ENCODE peak calls at places on chromosomes 4 and X, in nine cellular contexts. R is esophagus muscularis mucosa; W is CD8-positive, alpha-beta memory T cell; O is brain microvascular endothelial cell; X is effector memory CD8-positive, alpha-beta T cell; Y is neural progenitor cell; K is HEK293T; P is stimulated activated CD4-positive, alpha-beta T cell treated with anti-CD3 and anti-CD28 coated beads, Interleukin-4, amount 100 ng/mL, for 4 hours; U is stimulated activated CD8-positive, alpha-beta memory T cell treated with anti-CD3 and anti-CD28 coated beads, Interleukin-4, amount 100 ng/mL, for 1 hour. N is an unnamed sample.

GRCh38 chr4:158860856-158861255 is 92.0 kb downstream of the FNIP2 start:
- DNase-seq in P (no peak), K (no peak), O (no peak), W (no peak), X (no peak), U (no peak), Y (no peak), R (no peak), N (no peak)

GRCh38 chr4:66095065-66095464 is 424.8 kb upstream of the EPHA5 start:
- DNase-seq in W (no peak), Y (no peak), X (no peak), U (no peak), K (no peak), R (no peak), P (no peak), O (no peak), N (no peak)

GRCh38 chrX:8345473-8345872 is 119.2 kb upstream of the VCX3B start:
- DNase-seq in Y (no peak), X (no peak), W (no peak), O (no peak), P (no peak), U (no peak), R (no peak), K (no peak), N (no peak)

GRCh38 chr4:14607001-14607400 is 395.3 kb upstream of the CPEB2 start:
- DNase-seq in W (no peak), R (no peak), U (no peak), Y (no peak), X (no peak), K (no peak), P (no peak), O (no peak), N (no peak)

GRCh38 chr4:153639556-153640475 is 44.3 kb upstream of the TLR2 start:
- DNase-seq in Y (no peak), R (no peak), P (no peak), O (no peak), W (no peak), K (no peak), X (no peak), U (no peak), N (no peak)

GRCh38 chr4:109947918-109948317 is 35.2 kb downstream of the EGF start:
- DNase-seq in O (no peak), U (no peak), W (no peak), Y (no peak), R (no peak), K (no peak), P (no peak), X (no peak), N (no peak)

GRCh38 chrX:124383367-124383766 is 37.0 kb downstream of the SH2D1A start:
- DNase-seq in P (no peak), O (no peak), K (no peak), U (no peak), W (no peak), X (no peak), R (no peak), Y (no peak), N (no peak)

GRCh38 chr4:153045111-153045982 is 109.2 kb downstream of the FHDC1 start:
- DNase-seq in O (no peak), K (no peak), R (peak), W (no peak), P (no peak), Y (no peak), U (no peak), X (no peak), N (no peak)

GRCh38 chr4:109321232-109321631 is 18.8 kb upstream of the COL25A1 start:
- DNase-seq in K (no peak), R (no peak), W (no peak), U (no peak), O (no peak), X (no peak), Y (no peak), P (no peak), N (no peak)

GRCh38 chrX:40152173-40152705 is 54.5 kb upstream of the BCOR start:
- DNase-seq in P (peak), U (no peak), R (no peak), Y (peak), O (no peak), X (no peak), K (no peak), W (peak), N (no peak)

GRCh38 chr4:76199664-76200211 is 13.9 kb downstream of the SCARB2 start:
- DNase-seq in Y (no peak), K (no peak), O (peak), X (no peak), W (no peak), R (peak), P (no peak), U (no peak), N (no peak)

GRCh38 chr4:142582340-142582739 is 263.8 kb downstream of the INPP4B start:
- DNase-seq in O (no peak), U (no peak), K (no peak), R (no peak), W (no peak), Y (no peak), P (no peak), X (no peak), N (no peak)

GRCh38 chr4:169102011-169102410 is 92.0 kb upstream of the CBR4 start:
- DNase-seq in U (no peak), X (no peak), Y (no peak), O (no peak), K (no peak), W (no peak), R (no peak), P (no peak), N (no peak)

GRCh38 chr4:101418055-101418454 is 70.7 kb upstream of the PPP3CA start:
- DNase-seq in X (peak), Y (no peak), P (peak), W (peak), R (no peak), U (peak), K (no peak), O (no peak), N (no peak)

N was measured in vagina.